ENCODE peak calls at places on chromosomes 1 and 21, in eight cellular contexts. W is activated naive CD4-positive, alpha-beta T cell treated with anti-CD3 and anti-CD28 coated beads for 36 hours; C is stimulated activated CD8-positive, alpha-beta memory T cell treated with anti-CD3 and anti-CD28 coated beads, Interleukin-7, amount 100 ng/mL, for 24 hours; X is MV-4-11; K is CMK; T is amygdala; P is stimulated activated CD4-positive, alpha-beta T cell treated with anti-CD3 and anti-CD28 coated beads, Interleukin-15, amount 100 ng/mL, for 48 hours; G is T-helper 2 cell. J is an unnamed sample.

GRCh38 chr1:167499657-167500056 is 18.7 kb downstream of the CD247 start:
- DNase-seq in W (peak), C (no peak), X (peak), K (no peak), T (no peak), P (no peak), G (no peak), J (no peak)

GRCh38 chr1:96538001-96538649 is 183.5 kb upstream of the PTBP2 start:
- DNase-seq in W (no peak), C (no peak), X (no peak), K (no peak), T (no peak), P (no peak), G (no peak), J (no peak)

GRCh38 chr1:227958617-227959324 is 11.0 kb upstream of the WNT9A start:
- DNase-seq in W (no peak), C (no peak), X (no peak), K (no peak), T (no peak), P (no peak), G (no peak), J (no peak)

GRCh38 chr1:221565718-221566117 is 176.2 kb downstream of the DUSP10 start:
- DNase-seq in W (no peak), C (no peak), X (no peak), K (no peak), T (no peak), P (no peak), G (no peak), J (no peak)

GRCh38 chr1:112714313-112715263 is 544 bp downstream of the PPM1J start:
- DNase-seq in W (no peak), C (no peak), X (no peak), K (no peak), T (no peak), P (no peak), G (no peak), J (no peak)

GRCh38 chr1:222798111-222798510 is 16.7 kb upstream of the DISP1 start:
- DNase-seq in W (peak), C (no peak), X (no peak), K (no peak), T (no peak), P (no peak), G (no peak), J (no peak)

GRCh38 chr1:209589863-209590262 is 6.3 kb downstream of the CAMK1G start:
- DNase-seq in W (no peak), C (no peak), X (no peak), K (no peak), T (no peak), P (no peak), G (no peak), J (no peak)

GRCh38 chr1:95049935-95050334 is 22.8 kb downstream of the ALG14 start:
- DNase-seq in W (no peak), C (no peak), X (no peak), K (no peak), T (no peak), P (no peak), G (no peak), J (no peak)

GRCh38 chr1:177505905-177506590 is 335.3 kb downstream of the BRINP2 start:
- DNase-seq in W (no peak), C (no peak), X (no peak), K (no peak), T (no peak), P (no peak), G (no peak), J (no peak)

GRCh38 chr21:26405071-26405470 is 168.0 kb downstream of the CYYR1 start:
- DNase-seq in W (no peak), C (no peak), X (no peak), K (no peak), T (no peak), P (no peak), G (no peak), J (no peak)

GRCh38 chr1:27595597-27595996 is 8.3 kb downstream of the AHDC1 start:
- DNase-seq in W (no peak), C (no peak), X (no peak), K (no peak), T (no peak), P (no peak), G (peak), J (no peak)

GRCh38 chr1:54825696-54826095 is 24.6 kb upstream of the TTC22 start:
- DNase-seq in W (no peak), C (no peak), X (no peak), K (no peak), T (no peak), P (no peak), G (no peak), J (no peak)

GRCh38 chr1:32142446-32143301 is 34.8 kb downstream of the KPNA6 start:
- DNase-seq in W (no peak), C (no peak), X (no peak), K (no peak), T (no peak), P (no peak), G (no peak), J (no peak)

GRCh38 chr21:17651526-17651925 is 38.8 kb upstream of the BTG3 start:
- DNase-seq in W (no peak), C (no peak), X (no peak), K (no peak), T (no peak), P (no peak), G (no peak), J (no peak)

GRCh38 chr1:5908461-5909375 is 83.5 kb downstream of the NPHP4 start:
- DNase-seq in W (no peak), C (no peak), X (no peak), K (no peak), T (no peak), P (no peak), G (no peak), J (no peak)

GRCh38 chr1:31811605-31812004 is 4.2 kb downstream of the SPOCD1 start:
- DNase-seq in W (no peak), C (no peak), X (no peak), K (no peak), T (peak), P (no peak), G (no peak), J (no peak)

GRCh38 chr1:11413907-11414495 is 65.0 kb upstream of the DISP3 start:
- DNase-seq in W (no peak), C (no peak), X (no peak), K (no peak), T (no peak), P (no peak), G (no peak), J (no peak)